ENCODE peak calls at places on chromosomes 4 and X, in six cellular contexts. U, V, T, L, C and Q are unnamed samples.

GRCh38 chr4:8602686-8603430 is 10.3 kb downstream of the CPZ start:
- DNase-seq in U (no peak), V (no peak), T (no peak), L (no peak), C (no peak), Q (no peak)

GRCh38 chrX:3166670-3167455 is 125.6 kb downstream of the ARSF start:
- DNase-seq in U (no peak), V (no peak), T (no peak), L (no peak), C (no peak), Q (no peak)

GRCh38 chrX:41796577-41796976 is 72.6 kb downstream of the GPR82 start:
- DNase-seq in U (no peak), V (no peak), T (no peak), L (no peak), C (no peak), Q (no peak)

GRCh38 chr4:52376107-52376704 is 282.9 kb downstream of the USP46 start:
- DNase-seq in U (no peak), V (no peak), T (peak; percentile 31), L (peak; percentile 15), C (peak; percentile 46), Q (peak; percentile 6)

GRCh38 chr4:4974727-4975126 is 44.5 kb downstream of the CYTL1 start:
- DNase-seq in U (no peak), V (no peak), T (no peak), L (no peak), C (no peak), Q (no peak)

GRCh38 chr4:18975916-18976610 is 954.5 kb upstream of the LCORL start:
- DNase-seq in U (no peak), V (no peak), T (no peak), L (no peak), C (no peak), Q (no peak)

GRCh38 chr4:87704000-87704399 is 53.9 kb downstream of the DMP1 start:
- DNase-seq in U (no peak), V (no peak), T (no peak), L (no peak), C (no peak), Q (no peak)

GRCh38 chr4:182201871-182202270 is 41.3 kb upstream of the TENM3 start:
- DNase-seq in U (peak; percentile 9), V (no peak), T (peak; percentile 18), L (no peak), C (no peak), Q (no peak)

GRCh38 chr4:151561551-151562256 is 152.7 kb downstream of the FHIP1A start:
- DNase-seq in U (no peak), V (no peak), T (no peak), L (no peak), C (no peak), Q (no peak)

GRCh38 chrX:41542151-41542935 is 95.2 kb downstream of the NYX start:
- DNase-seq in U (no peak), V (no peak), T (no peak), L (no peak), C (no peak), Q (no peak)

GRCh38 chr4:41964401-41964800 is 17.2 kb upstream of the DCAF4L1 start:
- DNase-seq in U (no peak), V (no peak), T (no peak), L (no peak), C (no peak), Q (no peak)

GRCh38 chrX:115582035-115582870 is 21.3 kb downstream of the PLS3 start:
- DNase-seq in U (no peak), V (no peak), T (peak; percentile 46), L (no peak), C (no peak), Q (no peak)

GRCh38 chrX:31124536-31124935 is 52.7 kb upstream of the FTHL17 start:
- DNase-seq in U (no peak), V (no peak), T (peak; percentile 9), L (no peak), C (no peak), Q (no peak)

GRCh38 chr4:183995489-183996049 is 90.5 kb downstream of the STOX2 start:
- DNase-seq in U (no peak), V (no peak), T (no peak), L (no peak), C (no peak), Q (no peak)

GRCh38 chr4:143375326-143376073 is 38.8 kb downstream of the GAB1 start:
- DNase-seq in U (peak; percentile 15), V (no peak), T (peak; percentile 40), L (no peak), C (no peak), Q (no peak)

GRCh38 chr4:108370291-108370690 is 201.6 kb upstream of the LEF1 start:
- DNase-seq in U (no peak), V (no peak), T (peak; percentile 20), L (peak; percentile 28), C (no peak), Q (no peak)

GRCh38 chr4:37440519-37440900 is 196.0 kb downstream of the NWD2 start:
- DNase-seq in U (no peak), V (no peak), T (no peak), L (no peak), C (no peak), Q (no peak)

GRCh38 chr4:100063355-100063754 is 113.3 kb upstream of the H2AZ1 start:
- DNase-seq in U (no peak), V (no peak), T (no peak), L (no peak), C (no peak), Q (no peak)

GRCh38 chr4:127843704-127844604 is 36.7 kb upstream of the PLK4 start:
- DNase-seq in U (no peak), V (no peak), T (no peak), L (no peak), C (no peak), Q (no peak)

GRCh38 chr4:140812916-140813315 is 56.7 kb upstream of the TBC1D9 start:
- DNase-seq in U (no peak), V (no peak), T (no peak), L (no peak), C (no peak), Q (no peak)

GRCh38 chr4:24730256-24731001 is 64.9 kb upstream of the SOD3 start:
- DNase-seq in U (peak; percentile 92), V (peak; percentile 8), T (no peak), L (no peak), C (no peak), Q (no peak)

GRCh38 chr4:15934259-15934658 is 4.3 kb downstream of the FGFBP1 start:
- DNase-seq in U (no peak), V (no peak), T (no peak), L (no peak), C (no peak), Q (no peak)

GRCh38 chr4:123924536-123924935 is 527.9 kb downstream of the SPRY1 start:
- DNase-seq in U (no peak), V (no peak), T (no peak), L (no peak), C (no peak), Q (no peak)

GRCh38 chr4:40194602-40195161 is 2.1 kb upstream of the RHOH start:
- DNase-seq in U (no peak), V (no peak), T (peak; percentile 18), L (no peak), C (no peak), Q (no peak)

GRCh38 chrX:2576793-2577192 is 76.0 kb upstream of the DHRSX start:
- DNase-seq in U (peak; percentile 29), V (no peak), T (no peak), L (no peak), C (no peak), Q (no peak)

GRCh38 chrX:72262077-72262476 is 15.0 kb downstream of the RPS4X start:
- DNase-seq in U (no peak), V (no peak), T (no peak), L (no peak), C (no peak), Q (no peak)

GRCh38 chr4:56465599-56466295 is 1.7 kb upstream of the SRP72 start:
- DNase-seq in U (peak; percentile 38), V (no peak), T (peak; percentile 38), L (no peak), C (no peak), Q (no peak)

GRCh38 chrX:74579597-74580209 is 34.7 kb downstream of the RLIM start:
- DNase-seq in U (no peak), V (no peak), T (peak; percentile 78), L (no peak), C (no peak), Q (peak; percentile 19)

GRCh38 chr4:40916880-40917279 is 167.1 kb downstream of the NSUN7 start:
- DNase-seq in U (peak; percentile 47), V (no peak), T (peak; percentile 47), L (no peak), C (no peak), Q (no peak)

GRCh38 chr4:107742791-107743190 is 22.8 kb upstream of the PAPSS1 start:
- DNase-seq in U (no peak), V (no peak), T (no peak), L (no peak), C (no peak), Q (no peak)